ENCODE peak calls at places on chromosome 18, in ten cellular contexts. T is gastrocnemius medialis, W is cardiac muscle cell, C is transverse colon, P is prostate gland, G is SK-N-SH, L is hepatocyte, K is heart left ventricle, M is fibroblast of lung, R is cardiac fibroblast. B is an unnamed sample.

GRCh38 chr18:9619545-9619944 is 5.2 kb upstream of the PPP4R1 start:
- DNase-seq in T (no peak), W (no peak), C (no peak), P (no peak), G (no peak), L (no peak), K (no peak), M (peak), R (peak), B (peak)

GRCh38 chr18:42617086-42617725 is 498.3 kb downstream of the RIT2 start:
- DNase-seq in T (no peak), W (no peak), C (no peak), P (no peak), G (no peak), L (no peak), K (no peak), M (no peak), R (no peak), B (no peak)

GRCh38 chr18:60411715-60412114 is 39.1 kb upstream of the MC4R start:
- DNase-seq in T (no peak), W (peak), C (no peak), P (no peak), G (no peak), L (peak), K (no peak), M (no peak), R (no peak), B (no peak)

GRCh38 chr18:54845788-54846187 is 17.5 kb downstream of the RAB27B start:
- DNase-seq in T (no peak), W (no peak), C (no peak), P (no peak), G (no peak), L (no peak), K (no peak), M (peak), R (peak), B (no peak)

GRCh38 chr18:63890950-63891304 is 3.4 kb downstream of the SERPINB2 start:
- DNase-seq in T (no peak), W (no peak), C (no peak), P (no peak), G (peak), L (no peak), K (no peak), M (no peak), R (peak), B (no peak)

GRCh38 chr18:7844418-7844817 is 277.3 kb downstream of the PTPRM start:
- DNase-seq in T (no peak), W (no peak), C (no peak), P (no peak), G (no peak), L (no peak), K (no peak), M (no peak), R (peak), B (no peak)

GRCh38 chr18:33264566-33264965 is 176.0 kb downstream of the CCDC178 start:
- DNase-seq in T (no peak), W (peak), C (no peak), P (no peak), G (no peak), L (no peak), K (no peak), M (no peak), R (no peak), B (no peak)

GRCh38 chr18:79494936-79495335 is 99.2 kb downstream of the NFATC1 start:
- DNase-seq in T (no peak), W (no peak), C (no peak), P (no peak), G (no peak), L (no peak), K (no peak), M (no peak), R (no peak), B (no peak)

GRCh38 chr18:54257015-54257414 is 12.3 kb upstream of the POLI start:
- DNase-seq in T (no peak), W (no peak), C (no peak), P (no peak), G (no peak), L (no peak), K (no peak), M (peak), R (peak), B (no peak)

GRCh38 chr18:79944126-79944731 is 7.2 kb downstream of the SLC66A2 start:
- DNase-seq in T (no peak), W (no peak), C (peak), P (no peak), G (no peak), L (no peak), K (no peak), M (no peak), R (peak), B (peak)

GRCh38 chr18:35786359-35787042 is 186.0 kb upstream of the RMP24 start:
- DNase-seq in T (no peak), W (no peak), C (no peak), P (no peak), G (no peak), L (no peak), K (no peak), M (no peak), R (no peak), B (no peak)

GRCh38 chr18:7945882-7946281 is 378.8 kb downstream of the PTPRM start:
- DNase-seq in T (no peak), W (no peak), C (no peak), P (no peak), G (no peak), L (peak), K (no peak), M (peak), R (peak), B (peak)

DNA sequence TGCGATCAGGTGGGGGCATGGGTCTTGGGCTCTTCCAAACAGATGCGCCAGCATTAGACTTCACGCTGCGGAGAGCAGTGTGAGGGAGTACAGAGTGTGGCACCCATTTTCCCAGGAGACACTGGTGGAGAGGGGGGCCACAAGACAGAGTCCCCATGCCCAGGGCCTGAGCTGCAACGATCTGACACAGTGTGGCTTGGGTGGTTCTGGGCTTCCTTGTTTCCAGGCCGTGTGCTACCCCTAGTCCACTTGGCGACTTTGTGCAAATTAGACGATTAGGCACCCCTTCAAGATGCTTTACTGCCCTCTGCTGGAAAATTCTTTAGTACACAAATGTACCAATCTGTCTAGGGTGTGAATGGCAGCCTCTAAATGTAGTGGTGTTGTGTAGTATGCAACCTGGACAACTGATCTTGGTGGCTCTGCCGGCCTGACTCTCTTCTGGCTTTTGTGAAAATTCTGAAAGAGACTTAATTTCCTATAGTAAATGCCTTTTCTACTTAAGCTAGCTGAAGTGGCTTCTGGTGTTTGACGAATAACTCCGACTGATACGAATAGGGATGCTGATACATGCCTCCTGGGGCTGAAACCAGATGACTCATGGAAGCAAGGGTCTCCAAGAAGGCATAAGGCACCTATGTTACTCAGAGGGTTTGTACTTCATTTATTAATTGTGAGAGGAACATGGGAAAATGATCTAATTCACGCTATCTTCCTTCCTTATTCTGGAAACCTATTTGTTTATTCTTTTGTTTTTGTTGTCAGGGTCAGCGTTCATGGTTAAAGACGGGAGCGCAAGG is 92.3 kb upstream of the SMAD2 start:
- DNase-seq in T (no peak), W (peak), C (no peak), P (no peak), G (peak), L (peak), K (no peak), M (peak), R (peak), B (no peak)
- TF ChIP-seq CTCF in T (peak), W (peak), C (peak), P (peak), G (peak), L (peak), K (peak), M (peak), R (peak), B (peak)

GRCh38 chr18:26575865-26576217 is 27.5 kb upstream of the KCTD1 start:
- DNase-seq in T (no peak), W (no peak), C (no peak), P (no peak), G (no peak), L (no peak), K (no peak), M (no peak), R (no peak), B (no peak)
- H3K4me3 ChIP-seq in T (peak), W (no peak), C (peak), P (peak), G (no peak), L (peak), K (peak), M (no peak), R (no peak), B (peak)

GRCh38 chr18:11309172-11309571 is 159.8 kb upstream of the PIEZO2 start:
- DNase-seq in T (no peak), W (no peak), C (no peak), P (no peak), G (no peak), L (no peak), K (no peak), M (peak), R (peak), B (no peak)
- TF ChIP-seq CTCF in T (no peak), W (peak), C (no peak), P (no peak), G (peak), L (peak), K (no peak), M (no peak), R (peak), B (peak)

DNA sequence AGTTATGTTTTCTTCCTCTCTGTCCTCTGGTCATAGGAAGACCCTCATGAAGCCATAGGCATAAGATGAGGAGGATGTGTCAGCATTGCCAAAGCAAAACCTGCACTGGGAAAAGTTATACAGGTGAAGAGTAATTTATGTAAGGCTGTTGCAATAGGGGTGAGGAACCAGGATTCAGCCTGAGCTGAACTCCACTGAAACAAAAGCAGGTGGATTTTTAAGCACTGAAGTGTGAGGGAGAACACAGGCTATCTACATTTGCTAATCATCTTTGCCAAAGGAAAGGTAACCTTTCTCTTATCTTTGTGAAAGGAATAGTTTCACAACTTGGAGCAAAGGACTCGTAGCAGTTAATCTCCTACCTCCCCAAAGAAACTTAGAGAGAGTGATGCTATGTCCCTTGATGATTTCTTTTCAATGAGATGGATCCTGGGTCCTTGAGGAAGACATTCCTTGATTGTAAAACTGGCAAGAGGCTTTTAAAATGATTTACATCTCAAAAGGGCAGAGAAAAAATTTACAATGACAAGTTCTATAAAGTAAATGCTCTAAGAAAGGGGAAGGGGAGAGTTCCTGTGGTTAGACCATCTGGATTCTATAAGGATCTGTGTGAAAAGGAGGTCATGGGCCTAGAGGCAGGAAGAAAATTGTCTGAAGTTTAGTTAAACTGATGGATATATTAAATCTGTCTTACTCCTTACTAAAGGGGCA is 385.4 kb upstream of the CDH7 start:
- DNase-seq in T (no peak), W (no peak), C (no peak), P (no peak), G (no peak), L (no peak), K (no peak), M (no peak), R (no peak), B (no peak)
- H3K4me3 ChIP-seq in T (no peak), W (no peak), C (no peak), P (no peak), G (no peak), L (no peak), K (no peak), M (no peak), R (no peak), B (no peak)